ENCODE peak calls at places on chromosome 2, in four cellular contexts. V is retina, A is nephron progenitor cell, X is tibial artery. K is an unnamed sample.

GRCh38 chr2:104701471-104701911 is 152.4 kb upstream of the POU3F3 start:
- DNase-seq in A (no peak), V (peak), X (no peak), K (no peak)

GRCh38 chr2:80026040-80026729 is 278.4 kb downstream of the LRRTM1 start:
- DNase-seq in A (no peak), X (no peak), V (no peak), K (no peak)

GRCh38 chr2:56224316-56224715 is 40.5 kb downstream of the CCDC85A start:
- DNase-seq in V (no peak), A (no peak), X (no peak), K (no peak)

GRCh38 chr2:73172963-73173362 is 29.4 kb upstream of the NOTO start:
- DNase-seq in X (no peak), A (no peak), V (no peak), K (no peak)

GRCh38 chr2:202870431-202871160 is 970 bp downstream of the ICA1L start:
- DNase-seq in A (peak), X (peak), V (peak), K (peak)

GRCh38 chr2:190343500-190344274 is at the start of gene INPP1:
- DNase-seq in A (peak), V (peak), X (peak), K (peak)

GRCh38 chr2:201707753-201708152 is 9.3 kb upstream of the MPP4 start:
- DNase-seq in A (no peak), X (no peak), V (no peak), K (no peak)

GRCh38 chr2:184644685-184645084 is 46.4 kb downstream of the ZNF804A start:
- DNase-seq in A (no peak), X (no peak), V (no peak), K (no peak)

GRCh38 chr2:219611866-219612604 is 14.4 kb downstream of the STK11IP start:
- DNase-seq in X (no peak), V (no peak), A (no peak), K (no peak)

GRCh38 chr2:238973038-238973772 is 125.3 kb downstream of the TWIST2 start:
- DNase-seq in X (peak), A (no peak), V (no peak), K (no peak)

GRCh38 chr2:150588210-150588870 is 100.9 kb upstream of the RND3 start:
- DNase-seq in A (no peak), X (no peak), V (no peak), K (no peak)

GRCh38 chr2:104487381-104487780 is 366.5 kb upstream of the POU3F3 start:
- DNase-seq in A (no peak), X (no peak), V (no peak), K (no peak)

GRCh38 chr2:20218331-20219320 is 6.3 kb downstream of the SDC1 start:
- DNase-seq in A (peak), X (no peak), V (no peak), K (no peak)

GRCh38 chr2:148982282-148982681 is 56.2 kb upstream of the LYPD6B start:
- DNase-seq in A (no peak), V (no peak), X (no peak), K (no peak)

GRCh38 chr2:240917684-240918257 is 11.6 kb downstream of the CROCC2 start:
- DNase-seq in V (no peak), A (peak), X (peak), K (no peak)

GRCh38 chr2:11681722-11682589 is 12.0 kb upstream of the NTSR2 start:
- DNase-seq in X (peak), V (peak), A (peak), K (peak)

GRCh38 chr2:37829202-37829601 is 95.9 kb upstream of the RMDN2 start:
- DNase-seq in X (peak), V (no peak), A (no peak), K (no peak)

GRCh38 chr2:173373286-173373685 is 18.6 kb downstream of the CDCA7 start:
- DNase-seq in V (no peak), X (no peak), A (no peak), K (no peak)

GRCh38 chr2:203338322-203338721 is 10.1 kb downstream of the ABI2 start:
- DNase-seq in X (no peak), V (no peak), A (no peak), K (no peak)

GRCh38 chr2:3656762-3657691 is 973 bp upstream of the ALLC start:
- DNase-seq in X (no peak), A (no peak), V (peak), K (no peak)

K was measured in effector memory CD8-positive, alpha-beta T cell.